ENCODE peak calls at places on chromosomes 12 and 14, in four cellular contexts. One of them, this sample, is unnamed.

GRCh38 chr12:52903855-52904508 is 894 bp downstream of the KRT8 start:
- DNase-seq in NCI-H524: no peak
- DNase-seq in esophagus squamous epithelium: no peak
- DNase-seq in HTR-8/SVneo: peak; percentile 78
- DNase-seq in this sample: no peak

GRCh38 chr14:76918176-76918750 is 92.1 kb downstream of the LRRC74A start:
- DNase-seq in NCI-H524: peak; percentile 75
- DNase-seq in esophagus squamous epithelium: no peak
- DNase-seq in HTR-8/SVneo: peak; percentile 70
- DNase-seq in this sample: no peak

GRCh38 chr12:58064681-58065080 is 123.3 kb downstream of the ATP23 start:
- DNase-seq in NCI-H524: no peak
- DNase-seq in esophagus squamous epithelium: no peak
- DNase-seq in HTR-8/SVneo: no peak
- DNase-seq in this sample: no peak

GRCh38 chr12:31245822-31246469 is 80.0 kb downstream of the SINHCAF start:
- DNase-seq in NCI-H524: peak; percentile 3
- DNase-seq in esophagus squamous epithelium: no peak
- DNase-seq in HTR-8/SVneo: no peak
- DNase-seq in this sample: no peak

GRCh38 chr12:12088147-12088546 is 17.4 kb downstream of the BCL2L14 start:
- DNase-seq in NCI-H524: no peak
- DNase-seq in esophagus squamous epithelium: no peak
- DNase-seq in HTR-8/SVneo: no peak
- DNase-seq in this sample: no peak

GRCh38 chr12:53327435-53328042 is 6.1 kb upstream of the AAAS start:
- DNase-seq in NCI-H524: no peak
- DNase-seq in esophagus squamous epithelium: no peak
- DNase-seq in HTR-8/SVneo: peak; percentile 25
- DNase-seq in this sample: no peak

GRCh38 chr12:52390739-52391617 is 5.5 kb upstream of the KRT84 start:
- DNase-seq in NCI-H524: peak; percentile 56
- DNase-seq in esophagus squamous epithelium: no peak
- DNase-seq in HTR-8/SVneo: no peak
- DNase-seq in this sample: peak; percentile 4

GRCh38 chr14:91323671-91324605 is 79.4 kb upstream of the GPR68 start:
- DNase-seq in NCI-H524: peak; percentile 93
- DNase-seq in esophagus squamous epithelium: peak; percentile 55
- DNase-seq in HTR-8/SVneo: peak; percentile 58
- DNase-seq in this sample: peak; percentile 75

GRCh38 chr12:22974865-22975264 is 349.9 kb downstream of the ETNK1 start:
- DNase-seq in NCI-H524: no peak
- DNase-seq in esophagus squamous epithelium: no peak
- DNase-seq in HTR-8/SVneo: peak; percentile 26
- DNase-seq in this sample: no peak

GRCh38 chr12:20142295-20142694 is 226.0 kb upstream of the PDE3A start:
- DNase-seq in NCI-H524: no peak
- DNase-seq in esophagus squamous epithelium: no peak
- DNase-seq in HTR-8/SVneo: no peak
- DNase-seq in this sample: no peak

GRCh38 chr12:56220611-56221232 is 1.0 kb downstream of the RNF41 start:
- DNase-seq in NCI-H524: no peak
- DNase-seq in esophagus squamous epithelium: no peak
- DNase-seq in HTR-8/SVneo: no peak
- DNase-seq in this sample: no peak

GRCh38 chr12:124264089-124264795 is 30.7 kb upstream of the RFLNA start:
- DNase-seq in NCI-H524: no peak
- DNase-seq in esophagus squamous epithelium: no peak
- DNase-seq in HTR-8/SVneo: no peak
- DNase-seq in this sample: no peak

GRCh38 chr12:26293612-26294011 is 98.2 kb downstream of the SSPN start:
- DNase-seq in NCI-H524: no peak
- DNase-seq in esophagus squamous epithelium: no peak
- DNase-seq in HTR-8/SVneo: no peak
- DNase-seq in this sample: no peak

GRCh38 chr12:8035440-8036010 is 3.0 kb downstream of the FOXJ2 start:
- DNase-seq in NCI-H524: no peak
- DNase-seq in esophagus squamous epithelium: no peak
- DNase-seq in HTR-8/SVneo: no peak
- DNase-seq in this sample: no peak

GRCh38 chr12:118328486-118329340 is 44.0 kb downstream of the TAOK3 start:
- DNase-seq in NCI-H524: no peak
- DNase-seq in esophagus squamous epithelium: no peak
- DNase-seq in HTR-8/SVneo: no peak
- DNase-seq in this sample: no peak